ENCODE peak calls at places on chromosome 5, in eight cellular contexts. H, P, Y, J, F, K, B and U are unnamed samples.
A peak's percentile ranks its signal among the peaks of the same experiment; 100 is the strongest.

GRCh38 chr5:71903826-71904225 is 184.8 kb downstream of the CARTPT start:
- DNase-seq in P (no peak), B (no peak), K (no peak), J (no peak), Y (no peak), F (no peak), H (no peak), U (no peak)

GRCh38 chr5:174231961-174232487 is 186.5 kb downstream of the NSG2 start:
- DNase-seq in P (no peak), J (no peak), F (no peak), K (no peak), H (no peak), B (no peak), Y (no peak), U (no peak)

GRCh38 chr5:175202461-175203065 is 241.4 kb downstream of the DRD1 start:
- DNase-seq in P (no peak), J (no peak), H (no peak), F (no peak), Y (no peak), K (no peak), B (no peak), U (no peak)

GRCh38 chr5:94945656-94946055 is 327.2 kb downstream of the SLF1 start:
- DNase-seq in B (peak; percentile 21), H (no peak), F (no peak), P (no peak), J (no peak), K (peak; percentile 61), Y (peak; percentile 49), U (no peak)

GRCh38 chr5:95859327-95860060 is 37.0 kb upstream of the GLRX start:
- DNase-seq in K (no peak), Y (no peak), B (no peak), H (no peak), J (no peak), P (no peak), F (no peak), U (no peak)

GRCh38 chr5:41337724-41338123 is 124.4 kb upstream of the C6 start:
- DNase-seq in P (no peak), K (no peak), Y (no peak), J (no peak), H (no peak), F (no peak), B (no peak), U (no peak)

GRCh38 chr5:56123531-56124243 is 109.4 kb downstream of the ANKRD55 start:
- DNase-seq in B (peak; percentile 43), H (peak; percentile 49), F (peak; percentile 83), Y (peak; percentile 58), K (peak; percentile 75), J (peak; percentile 12), P (peak; percentile 96), U (peak; percentile 38)

GRCh38 chr5:94693043-94693822 is 74.8 kb downstream of the SLF1 start:
- DNase-seq in H (no peak), Y (no peak), F (no peak), P (peak; percentile 67), J (no peak), K (no peak), B (no peak), U (no peak)

GRCh38 chr5:128060644-128061388 is 22.8 kb upstream of the SLC12A2 start:
- DNase-seq in Y (no peak), P (no peak), J (no peak), F (no peak), K (no peak), H (no peak), B (no peak), U (no peak)

GRCh38 chr5:54296386-54296785 is 14.0 kb downstream of the ARL15 start:
- DNase-seq in H (no peak), Y (no peak), J (no peak), P (no peak), K (no peak), B (no peak), F (no peak), U (no peak)

DNA sequence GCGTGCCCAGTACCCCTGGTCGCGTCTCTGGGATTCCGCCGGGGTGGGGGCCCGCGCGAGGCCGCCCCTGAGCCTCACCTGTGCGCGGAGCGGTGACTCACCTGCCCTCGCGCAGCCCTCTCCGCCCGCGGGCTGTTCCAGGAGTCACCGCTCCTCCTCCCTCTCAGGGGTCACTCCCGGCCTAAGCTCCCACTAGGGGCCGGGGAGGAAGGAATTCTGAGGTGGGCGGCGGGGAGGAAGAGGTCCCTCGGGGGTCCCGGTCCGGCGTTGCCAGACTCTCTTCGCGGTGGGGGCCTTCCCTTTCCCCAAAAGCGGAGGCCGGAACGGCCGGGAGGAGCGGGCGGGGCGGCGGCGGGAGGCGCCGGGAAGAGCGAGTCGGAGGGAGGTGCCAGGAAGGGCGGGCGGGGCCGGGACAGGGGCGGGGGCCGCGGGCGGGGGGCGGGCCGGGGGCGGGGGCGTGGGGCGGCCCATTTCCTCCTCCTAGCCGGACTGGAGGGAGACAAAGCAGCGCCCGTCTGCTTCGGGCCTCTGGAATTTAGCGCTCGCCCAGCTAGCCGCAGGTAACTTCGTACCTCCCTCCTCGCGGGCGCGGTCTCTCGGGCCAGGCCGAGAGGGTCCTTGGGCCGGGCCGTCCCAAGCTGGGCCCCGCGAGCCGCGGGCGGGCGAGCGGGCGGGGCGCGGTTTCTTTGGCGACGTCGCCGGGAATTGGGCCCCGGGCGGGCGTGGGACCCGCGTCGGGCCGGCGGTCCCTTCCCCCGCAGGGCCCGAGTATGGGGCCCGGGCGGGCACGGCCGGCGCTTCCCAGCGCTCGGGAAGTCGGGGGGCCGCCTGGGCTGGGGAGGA is at the start of gene CTNNA1:
- DNase-seq in K (peak; percentile 74), P (no peak), J (peak; percentile 62), Y (peak; percentile 89), B (peak; percentile 60), F (peak; percentile 82), H (peak; percentile 87), U (peak; percentile 78)
- TF ChIP-seq CTCF in K (no peak), P (no peak), J (no peak), Y (no peak), B (no peak), F (no peak), H (no peak), U (no peak)

DNA sequence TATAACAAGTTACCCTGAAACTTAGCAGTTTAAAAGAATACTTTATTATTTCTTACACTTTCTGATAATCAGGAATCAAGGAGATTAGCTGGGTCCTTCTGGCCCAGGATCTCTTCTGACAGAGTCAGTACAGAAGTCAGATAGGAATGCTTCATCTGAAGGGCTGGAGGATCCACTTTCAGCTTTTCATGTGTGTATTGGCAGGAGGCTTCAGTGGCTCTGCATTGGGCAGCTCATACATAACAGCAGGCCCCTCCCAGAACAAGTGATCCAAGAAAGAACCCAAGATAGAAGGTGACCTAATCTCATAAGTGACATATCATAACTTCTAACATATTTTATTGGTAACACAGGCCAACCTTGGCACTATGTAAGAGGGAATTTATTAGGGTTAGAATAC is 258.4 kb downstream of the HCN1 start:
- DNase-seq in B (no peak), K (no peak), J (no peak), Y (no peak), F (no peak), H (no peak), P (no peak), U (no peak)
- TF ChIP-seq CTCF in B (no peak), K (no peak), J (no peak), Y (no peak), F (no peak), H (no peak), P (no peak), U (no peak)

DNA sequence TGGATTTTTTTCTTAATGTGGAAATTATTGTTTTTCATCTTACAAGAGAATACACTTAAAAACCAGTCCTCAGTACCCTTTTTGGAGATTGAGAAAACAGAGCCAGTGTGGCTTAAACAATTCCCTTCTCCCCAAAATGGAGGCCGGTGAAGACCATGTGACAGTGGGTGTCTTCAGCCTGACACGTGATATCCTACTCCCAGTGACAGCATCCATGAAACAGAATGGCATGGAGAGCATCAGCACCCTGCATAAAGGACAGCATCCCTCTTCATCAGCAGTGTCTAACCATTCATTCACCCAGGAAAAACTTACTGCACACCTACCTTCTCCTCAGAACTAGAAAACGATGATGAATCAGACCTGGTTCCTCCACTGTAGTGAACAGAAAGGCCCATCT is 103.4 kb upstream of the RAI14 start:
- DNase-seq in Y (no peak), H (no peak), B (no peak), J (no peak), K (no peak), F (no peak), P (no peak), U (no peak)
- TF ChIP-seq CTCF in Y (no peak), H (no peak), B (no peak), J (no peak), K (no peak), F (no peak), P (no peak), U (no peak)

GRCh38 chr5:135160036-135160675 is 126.1 kb upstream of the PITX1 start:
- DNase-seq in J (no peak), K (no peak), B (no peak), P (no peak), H (no peak), F (no peak), Y (no peak), U (no peak)

GRCh38 chr5:135163391-135163790 is 129.4 kb upstream of the PITX1 start:
- DNase-seq in F (no peak), H (no peak), B (no peak), Y (no peak), K (peak; percentile 44), P (no peak), J (no peak), U (no peak)

GRCh38 chr5:135159626-135160025 is 125.6 kb upstream of the PITX1 start:
- DNase-seq in J (no peak), H (no peak), Y (no peak), B (no peak), K (no peak), F (no peak), P (no peak), U (no peak)

GRCh38 chr5:135163964-135164363 is 129.9 kb upstream of the PITX1 start:
- DNase-seq in B (no peak), J (no peak), H (no peak), K (no peak), P (no peak), F (no peak), Y (no peak), U (no peak)

GRCh38 chr5:135162661-135163265 is 128.7 kb upstream of the PITX1 start:
- DNase-seq in K (peak; percentile 47), B (no peak), J (no peak), H (no peak), F (no peak), P (no peak), Y (no peak), U (peak; percentile 15)
- TF ChIP-seq CTCF in K (no peak), B (no peak), J (no peak), H (no peak), F (no peak), P (no peak), Y (no peak), U (no peak)

DNA sequence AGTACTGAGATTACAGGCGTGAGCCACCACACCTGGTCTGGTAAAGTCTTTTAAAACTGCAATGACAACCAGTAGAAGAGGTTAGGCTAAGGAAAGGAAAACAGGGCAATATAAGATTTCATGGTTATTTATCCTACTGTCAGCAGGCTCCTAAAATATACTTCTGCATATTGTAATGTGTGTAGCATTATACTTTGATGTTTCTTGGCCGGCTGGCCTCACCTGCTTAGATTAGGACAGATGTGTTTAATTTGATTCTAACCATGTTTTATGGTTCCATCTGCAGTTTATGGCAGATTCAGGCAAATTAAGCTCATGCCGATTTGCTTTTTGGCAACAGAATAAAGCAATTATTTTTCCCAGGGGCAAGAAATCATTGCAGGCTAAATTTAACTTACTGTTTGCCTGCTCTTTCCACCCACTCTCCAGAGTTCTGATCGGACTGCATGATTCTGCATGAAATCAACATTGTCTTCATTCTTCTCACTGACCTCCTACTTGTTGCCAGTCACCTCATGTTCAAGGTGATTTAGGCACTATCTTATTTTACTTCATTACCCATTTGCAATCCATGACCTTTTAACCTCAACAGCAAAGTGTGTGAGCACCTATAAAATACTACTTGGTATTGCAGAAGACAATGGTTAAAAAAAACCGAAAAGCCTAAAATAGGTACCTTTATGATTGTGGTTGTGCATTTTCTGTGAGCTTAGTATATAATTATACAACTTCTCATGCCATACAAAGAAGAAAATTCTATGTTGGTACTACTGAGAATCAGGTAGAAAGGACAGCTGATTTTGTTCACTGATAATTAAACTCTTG is 125.2 kb downstream of the EDIL3 start:
- DNase-seq in K (no peak), P (no peak), Y (no peak), J (no peak), B (no peak), F (no peak), H (no peak), U (no peak)
- TF ChIP-seq CTCF in K (no peak), P (no peak), Y (no peak), J (no peak), B (no peak), F (no peak), H (no peak), U (no peak)